ENCODE peak calls at places on chromosomes 6 and 20, in ten cellular contexts. I is central memory CD4-positive, alpha-beta T cell; A is activated T-cell treated with anti-CD3 and anti-CD28 coated beads, Interleukin-2, amount 50 U/mL, for 72 hours; L is GM03348; N is AG20443; J is neuronal stem cell; H is HFF-Myc; C is CD4-positive, alpha-beta memory T cell; Y is D341Med; M is skeletal muscle cell. X is an unnamed sample.

GRCh38 chr20:33169176-33169794 is 1.3 kb downstream of the BPIFA2 start:
- DNase-seq in I (no peak), A (peak), L (no peak), N (no peak), J (no peak), H (peak), C (no peak), Y (no peak), M (no peak), X (peak)

GRCh38 chr6:138528137-138528536 is 28.8 kb upstream of the NHSL1 start:
- DNase-seq in I (no peak), A (no peak), L (no peak), N (no peak), J (no peak), H (no peak), C (no peak), Y (no peak), M (no peak), X (no peak)

GRCh38 chr6:50845499-50846108 is 26.9 kb downstream of the TFAP2B start:
- DNase-seq in I (no peak), A (no peak), L (no peak), N (no peak), J (no peak), H (no peak), C (no peak), Y (no peak), M (no peak), X (no peak)

GRCh38 chr20:9281770-9282169 is 212.9 kb downstream of the PLCB4 start:
- DNase-seq in I (no peak), A (no peak), L (no peak), N (no peak), J (no peak), H (no peak), C (no peak), Y (no peak), M (no peak), X (no peak)

GRCh38 chr20:51092238-51092822 is 69.4 kb upstream of the KCNG1 start:
- DNase-seq in I (no peak), A (no peak), L (no peak), N (no peak), J (no peak), H (no peak), C (no peak), Y (no peak), M (no peak), X (no peak)

GRCh38 chr6:4820704-4821276 is 44.6 kb downstream of the CDYL start:
- DNase-seq in I (no peak), A (peak), L (peak), N (peak), J (no peak), H (peak), C (no peak), Y (no peak), M (peak), X (no peak)

GRCh38 chr20:13865825-13866351 is 81.1 kb downstream of the NDUFAF5 start:
- DNase-seq in I (no peak), A (no peak), L (peak), N (peak), J (no peak), H (peak), C (no peak), Y (peak), M (peak), X (no peak)

GRCh38 chr6:150720774-150721233 is 121.1 kb downstream of the PLEKHG1 start:
- DNase-seq in I (no peak), A (peak), L (no peak), N (no peak), J (peak), H (no peak), C (no peak), Y (no peak), M (no peak), X (peak)

GRCh38 chr20:22341508-22341907 is 242.9 kb downstream of the FOXA2 start:
- DNase-seq in I (no peak), A (no peak), L (no peak), N (no peak), J (no peak), H (no peak), C (no peak), Y (no peak), M (peak), X (no peak)

GRCh38 chr6:45495404-45496084 is 117.8 kb upstream of the SUPT3H start:
- DNase-seq in I (peak), A (no peak), L (no peak), N (no peak), J (no peak), H (no peak), C (peak), Y (no peak), M (no peak), X (no peak)

GRCh38 chr6:120627612-120628011 is 706.7 kb downstream of the TBC1D32 start:
- DNase-seq in I (no peak), A (no peak), L (no peak), N (no peak), J (no peak), H (no peak), C (no peak), Y (no peak), M (no peak), X (no peak)

GRCh38 chr6:33975631-33976424 is 170.1 kb downstream of the GRM4 start:
- DNase-seq in I (no peak), A (no peak), L (no peak), N (peak), J (peak), H (no peak), C (no peak), Y (peak), M (no peak), X (no peak)

GRCh38 chr20:61770203-61770602 is 295.5 kb downstream of the TAF4 start:
- DNase-seq in I (no peak), A (no peak), L (no peak), N (no peak), J (no peak), H (no peak), C (no peak), Y (no peak), M (no peak), X (no peak)

GRCh38 chr6:157860505-157860991 is 37.5 kb downstream of the SNX9 start:
- DNase-seq in I (peak), A (peak), L (no peak), N (no peak), J (no peak), H (no peak), C (peak), Y (no peak), M (no peak), X (no peak)

GRCh38 chr6:10361428-10361827 is 53.4 kb downstream of the TFAP2A start:
- DNase-seq in I (no peak), A (no peak), L (no peak), N (no peak), J (no peak), H (no peak), C (no peak), Y (no peak), M (no peak), X (no peak)

GRCh38 chr6:33851959-33852358 is 48.2 kb upstream of the MLN start:
- DNase-seq in I (no peak), A (no peak), L (peak), N (peak), J (peak), H (no peak), C (peak), Y (peak), M (no peak), X (peak)

GRCh38 chr20:3818155-3819151 is 1.9 kb upstream of the AP5S1 start:
- DNase-seq in I (no peak), A (no peak), L (peak), N (peak), J (no peak), H (peak), C (no peak), Y (peak), M (peak), X (peak)

GRCh38 chr6:2630362-2630761 is 120.4 kb downstream of the MYLK4 start:
- DNase-seq in I (no peak), A (no peak), L (peak), N (peak), J (no peak), H (peak), C (no peak), Y (no peak), M (peak), X (peak)

GRCh38 chr6:704037-704436 is 11.1 kb upstream of the EXOC2 start:
- DNase-seq in I (no peak), A (no peak), L (no peak), N (no peak), J (no peak), H (no peak), C (no peak), Y (no peak), M (no peak), X (no peak)

GRCh38 chr6:85675030-85675819 is 32.5 kb upstream of the SYNCRIP start:
- DNase-seq in I (no peak), A (no peak), L (no peak), N (no peak), J (no peak), H (no peak), C (no peak), Y (no peak), M (peak), X (peak)

X was measured in Calu3.